ENCODE peak calls at places on chromosomes 16 and 17, in nine cellular contexts. S, F, W, X, Y, N, P, O and Q are unnamed samples.
A peak's percentile ranks its signal among the peaks of the same experiment; 100 is the strongest.

GRCh38 chr17:75785016-75785769 is 587 bp downstream of the UNK start:
- DNase-seq in S (peak; percentile 92), F (peak; percentile 64), W (no peak), X (peak; percentile 80), Y (no peak), N (peak; percentile 92), P (peak; percentile 97), O (no peak), Q (peak; percentile 88)

GRCh38 chr17:63647936-63648335 is 25.7 kb downstream of the MAP3K3 start:
- DNase-seq in S (no peak), F (no peak), W (no peak), X (no peak), Y (no peak), N (no peak), P (no peak), O (no peak), Q (no peak)

GRCh38 chr16:749010-749409 is 8.2 kb upstream of the CIAO3 start:
- DNase-seq in S (no peak), F (no peak), W (no peak), X (no peak), Y (no peak), N (no peak), P (no peak), O (no peak), Q (no peak)

GRCh38 chr17:35117984-35118383 is 1.7 kb downstream of the RAD51D start:
- DNase-seq in S (no peak), F (no peak), W (no peak), X (no peak), Y (no peak), N (no peak), P (peak; percentile 30), O (no peak), Q (no peak)

GRCh38 chr16:81885976-81886586 is 107.0 kb downstream of the PLCG2 start:
- DNase-seq in S (no peak), F (peak; percentile 12), W (no peak), X (no peak), Y (no peak), N (no peak), P (peak; percentile 73), O (no peak), Q (no peak)

GRCh38 chr17:65797809-65798208 is 236.4 kb upstream of the AXIN2 start:
- DNase-seq in S (no peak), F (no peak), W (no peak), X (no peak), Y (peak; percentile 17), N (no peak), P (peak; percentile 1), O (no peak), Q (no peak)

GRCh38 chr16:85930321-85930720 is 31.4 kb downstream of the IRF8 start:
- DNase-seq in S (no peak), F (no peak), W (no peak), X (no peak), Y (no peak), N (no peak), P (no peak), O (no peak), Q (no peak)

GRCh38 chr17:17417718-17418151 is 59.1 kb upstream of the MED9 start:
- DNase-seq in S (no peak), F (no peak), W (no peak), X (peak; percentile 15), Y (no peak), N (no peak), P (peak; percentile 88), O (no peak), Q (no peak)

GRCh38 chr17:82832411-82832810 is 7.4 kb downstream of the ZNF750 start:
- DNase-seq in S (no peak), F (no peak), W (no peak), X (no peak), Y (no peak), N (no peak), P (no peak), O (no peak), Q (no peak)

GRCh38 chr16:80158766-80159165 is 382.0 kb upstream of the DYNLRB2 start:
- DNase-seq in S (no peak), F (no peak), W (no peak), X (no peak), Y (no peak), N (no peak), P (no peak), O (peak; percentile 44), Q (no peak)

GRCh38 chr17:77736207-77736600 is 222.3 kb upstream of the TNRC6C start:
- DNase-seq in S (peak; percentile 90), F (no peak), W (peak; percentile 82), X (no peak), Y (no peak), N (no peak), P (no peak), O (no peak), Q (no peak)

GRCh38 chr17:50196826-50197225 is 4.6 kb downstream of the COL1A1 start:
- DNase-seq in S (no peak), F (no peak), W (no peak), X (no peak), Y (no peak), N (no peak), P (no peak), O (no peak), Q (no peak)

GRCh38 chr16:27439273-27440018 is 37.5 kb downstream of the IL21R start:
- DNase-seq in S (no peak), F (no peak), W (no peak), X (no peak), Y (no peak), N (no peak), P (no peak), O (no peak), Q (no peak)

GRCh38 chr16:11796227-11797165 is 562 bp downstream of the ZC3H7A start:
- DNase-seq in S (no peak), F (no peak), W (peak; percentile 93), X (no peak), Y (peak; percentile 48), N (no peak), P (peak; percentile 59), O (no peak), Q (no peak)

GRCh38 chr16:15452456-15452855 is 18.1 kb downstream of the BMERB1 start:
- DNase-seq in S (no peak), F (no peak), W (no peak), X (no peak), Y (no peak), N (no peak), P (no peak), O (no peak), Q (no peak)

GRCh38 chr17:48231995-48232729 is 124.6 kb downstream of the SNX11 start:
- DNase-seq in S (peak; percentile 83), F (no peak), W (no peak), X (no peak), Y (no peak), N (no peak), P (no peak), O (no peak), Q (no peak)

GRCh38 chr17:61431594-61432311 is 20.5 kb upstream of the TBX4 start:
- DNase-seq in S (no peak), F (no peak), W (peak; percentile 53), X (no peak), Y (no peak), N (no peak), P (no peak), O (no peak), Q (no peak)

GRCh38 chr17:12053552-12053951 is 32.9 kb downstream of the MAP2K4 start:
- DNase-seq in S (no peak), F (no peak), W (no peak), X (no peak), Y (no peak), N (no peak), P (peak; percentile 55), O (no peak), Q (no peak)